ENCODE peak calls at places on chromosomes 7 and 10, in five cellular contexts. E is iPS-NIHi11, D is HFFc6, A is HEK293T, L is substantia nigra. O is an unnamed sample.

GRCh38 chr7:96127746-96128145 is 194.2 kb downstream of the SLC25A13 start:
- DNase-seq in A (no peak), E (no peak), D (no peak), L (no peak), O (no peak)

GRCh38 chr10:72563327-72563932 is 62.4 kb downstream of the MICU1 start:
- DNase-seq in A (no peak), D (no peak), L (no peak), E (no peak), O (no peak)

GRCh38 chr7:48255046-48255445 is 83.8 kb downstream of the ABCA13 start:
- DNase-seq in L (no peak), E (no peak), A (no peak), D (peak), O (no peak)

GRCh38 chr10:122460891-122461293 is 461 bp upstream of the HTRA1 start:
- DNase-seq in A (no peak), E (peak), D (no peak), L (no peak), O (no peak)

GRCh38 chr7:140601566-140602174 is 38.9 kb downstream of the DENND2A start:
- DNase-seq in D (no peak), L (no peak), E (no peak), A (no peak), O (no peak)

GRCh38 chr7:135704074-135704473 is 23.9 kb downstream of the SLC13A4 start:
- DNase-seq in L (no peak), D (no peak), A (peak), E (peak), O (no peak)

GRCh38 chr10:70312972-70313371 is 29.2 kb upstream of the NPFFR1 start:
- DNase-seq in D (no peak), A (no peak), L (no peak), E (no peak), O (no peak)

GRCh38 chr7:69701241-69701741 is 103.0 kb downstream of the AUTS2 start:
- DNase-seq in E (no peak), D (no peak), A (no peak), L (no peak), O (no peak)

GRCh38 chr7:151745090-151745638 is 131.8 kb downstream of the PRKAG2 start:
- DNase-seq in E (no peak), D (peak), A (peak), L (no peak), O (no peak)

GRCh38 chr10:69696073-69696731 is 66.2 kb downstream of the FAM241B start:
- DNase-seq in D (peak), L (no peak), E (peak), A (peak), O (peak)

GRCh38 chr10:24360286-24361127 is 151.6 kb downstream of the KIAA1217 start:
- DNase-seq in L (no peak), E (peak), D (peak), A (peak), O (peak)

GRCh38 chr10:100724531-100725027 is 20.8 kb upstream of the PAX2 start:
- DNase-seq in L (no peak), D (no peak), E (no peak), A (no peak), O (no peak)

GRCh38 chr10:122197823-122198222 is 73.3 kb upstream of the BTBD16 start:
- DNase-seq in L (no peak), A (no peak), D (no peak), E (no peak), O (no peak)

GRCh38 chr7:87003872-87004798 is 55.3 kb downstream of the ELAPOR2 start:
- DNase-seq in D (no peak), A (no peak), L (no peak), E (no peak), O (no peak)

GRCh38 chr10:76082232-76082631 is 650.8 kb downstream of the LRMDA start:
- DNase-seq in D (no peak), E (no peak), L (no peak), A (no peak), O (no peak)

GRCh38 chr7:10346032-10346431 is 627.6 kb upstream of the PHF14 start:
- DNase-seq in A (no peak), D (no peak), L (no peak), E (no peak), O (no peak)

GRCh38 chr10:100447648-100448047 is 15.2 kb upstream of the WNT8B start:
- DNase-seq in D (no peak), L (no peak), E (no peak), A (no peak), O (no peak)

GRCh38 chr7:108525327-108525984 is 479 bp downstream of the PNPLA8 start:
- DNase-seq in D (peak), E (peak), A (peak), L (no peak), O (peak)

GRCh38 chr10:28906440-28906839 is 229.1 kb downstream of the BAMBI start:
- DNase-seq in E (no peak), D (no peak), A (no peak), L (no peak), O (no peak)

GRCh38 chr10:67492317-67493019 is 203.5 kb downstream of the CTNNA3 start:
- DNase-seq in L (no peak), A (no peak), D (no peak), E (no peak), O (no peak)

GRCh38 chr10:86340991-86341260 is 25.7 kb downstream of the GRID1 start:
- DNase-seq in D (no peak), L (no peak), A (no peak), E (no peak), O (no peak)

GRCh38 chr7:101442426-101443070 is 79.9 kb downstream of the COL26A1 start:
- DNase-seq in E (no peak), A (no peak), L (no peak), D (no peak), O (no peak)

GRCh38 chr7:120395526-120396019 is 122.6 kb downstream of the KCND2 start:
- DNase-seq in E (no peak), D (no peak), A (no peak), L (no peak), O (no peak)

GRCh38 chr10:102324061-102324460 is 71.4 kb upstream of the NFKB2 start:
- DNase-seq in L (no peak), E (peak), A (no peak), D (no peak), O (no peak)

GRCh38 chr10:48542471-48543210 is 62.2 kb downstream of the ARHGAP22 start:
- DNase-seq in L (no peak), D (no peak), E (no peak), A (no peak), O (no peak)

GRCh38 chr7:100572281-100572948 is 1.3 kb downstream of the SAP25 start:
- DNase-seq in E (no peak), D (no peak), A (no peak), L (no peak), O (no peak)

GRCh38 chr7:85154282-85154937 is 32.4 kb downstream of the SEMA3D start:
- DNase-seq in A (no peak), E (no peak), D (no peak), L (no peak), O (no peak)

GRCh38 chr7:111887734-111888133 is 318.5 kb downstream of the DOCK4 start:
- DNase-seq in E (no peak), L (no peak), D (no peak), A (no peak), O (no peak)